ENCODE peak calls at places on chromosomes 4 and X, in six cellular contexts. One of them, this sample, is unnamed.

GRCh38 chrX:79095441-79096338 is 48.8 kb upstream of the GPR174 start:
- DNase-seq in anterior cingulate cortex: no peak
- DNase-seq in brain microvascular endothelial cell: no peak
- DNase-seq in non-pigmented ciliary epithelial cell: no peak
- DNase-seq in foreskin keratinocyte: no peak
- DNase-seq in lower lobe of right lung: no peak
- DNase-seq in this sample: no peak

GRCh38 chr4:139367421-139368090 is 65.3 kb upstream of the NDUFC1 start:
- DNase-seq in foreskin keratinocyte: no peak
- DNase-seq in non-pigmented ciliary epithelial cell: peak; percentile 34
- DNase-seq in brain microvascular endothelial cell: no peak
- DNase-seq in lower lobe of right lung: no peak
- DNase-seq in anterior cingulate cortex: no peak
- DNase-seq in this sample: no peak

GRCh38 chr4:154608555-154609252 is 3.8 kb downstream of the FGG start:
- DNase-seq in brain microvascular endothelial cell: no peak
- DNase-seq in foreskin keratinocyte: no peak
- DNase-seq in anterior cingulate cortex: no peak
- DNase-seq in lower lobe of right lung: no peak
- DNase-seq in non-pigmented ciliary epithelial cell: no peak
- DNase-seq in this sample: no peak

GRCh38 chr4:76597423-76597979 is 162.5 kb downstream of the SHROOM3 start:
- DNase-seq in anterior cingulate cortex: no peak
- DNase-seq in brain microvascular endothelial cell: no peak
- DNase-seq in foreskin keratinocyte: no peak
- DNase-seq in lower lobe of right lung: no peak
- DNase-seq in non-pigmented ciliary epithelial cell: no peak
- DNase-seq in this sample: no peak

GRCh38 chrX:21493226-21493850 is 119.1 kb downstream of the CNKSR2 start:
- DNase-seq in brain microvascular endothelial cell: peak; percentile 27
- DNase-seq in lower lobe of right lung: no peak
- DNase-seq in anterior cingulate cortex: no peak
- DNase-seq in foreskin keratinocyte: no peak
- DNase-seq in non-pigmented ciliary epithelial cell: no peak
- DNase-seq in this sample: no peak

GRCh38 chrX:78199851-78200250 is 60.4 kb upstream of the TAF9B start:
- DNase-seq in anterior cingulate cortex: no peak
- DNase-seq in foreskin keratinocyte: no peak
- DNase-seq in lower lobe of right lung: no peak
- DNase-seq in non-pigmented ciliary epithelial cell: no peak
- DNase-seq in brain microvascular endothelial cell: peak; percentile 7
- DNase-seq in this sample: peak; percentile 9

GRCh38 chrX:16719334-16720084 is at the start of gene SYAP1:
- DNase-seq in brain microvascular endothelial cell: peak; percentile 98
- DNase-seq in anterior cingulate cortex: peak; percentile 91
- DNase-seq in foreskin keratinocyte: peak; percentile 80
- DNase-seq in lower lobe of right lung: peak; percentile 94
- DNase-seq in non-pigmented ciliary epithelial cell: peak; percentile 83
- DNase-seq in this sample: peak; percentile 98

GRCh38 chrX:8743126-8743732 is 11.3 kb upstream of the ANOS1 start:
- DNase-seq in brain microvascular endothelial cell: peak; percentile 22
- DNase-seq in foreskin keratinocyte: no peak
- DNase-seq in lower lobe of right lung: peak; percentile 62
- DNase-seq in non-pigmented ciliary epithelial cell: no peak
- DNase-seq in anterior cingulate cortex: peak; percentile 0
- DNase-seq in this sample: peak; percentile 39

GRCh38 chrX:38618152-38618551 is 56.8 kb downstream of the TSPAN7 start:
- DNase-seq in non-pigmented ciliary epithelial cell: no peak
- DNase-seq in foreskin keratinocyte: no peak
- DNase-seq in brain microvascular endothelial cell: no peak
- DNase-seq in anterior cingulate cortex: no peak
- DNase-seq in lower lobe of right lung: no peak
- DNase-seq in this sample: no peak

GRCh38 chrX:129650183-129650689 is 4.5 kb downstream of the APLN start:
- DNase-seq in foreskin keratinocyte: no peak
- DNase-seq in brain microvascular endothelial cell: no peak
- DNase-seq in anterior cingulate cortex: no peak
- DNase-seq in lower lobe of right lung: no peak
- DNase-seq in non-pigmented ciliary epithelial cell: no peak
- DNase-seq in this sample: no peak

GRCh38 chr4:187208641-187209040 is 485.0 kb upstream of the FAT1 start:
- DNase-seq in non-pigmented ciliary epithelial cell: no peak
- DNase-seq in lower lobe of right lung: no peak
- DNase-seq in brain microvascular endothelial cell: no peak
- DNase-seq in foreskin keratinocyte: no peak
- DNase-seq in anterior cingulate cortex: no peak
- DNase-seq in this sample: no peak

GRCh38 chrX:109629310-109629709 is 4.3 kb upstream of the KCNE5 start:
- DNase-seq in anterior cingulate cortex: no peak
- DNase-seq in foreskin keratinocyte: no peak
- DNase-seq in brain microvascular endothelial cell: no peak
- DNase-seq in non-pigmented ciliary epithelial cell: no peak
- DNase-seq in lower lobe of right lung: no peak
- DNase-seq in this sample: peak; percentile 69

GRCh38 chrX:121407627-121408026 is 360.2 kb downstream of the GLUD2 start:
- DNase-seq in foreskin keratinocyte: no peak
- DNase-seq in lower lobe of right lung: no peak
- DNase-seq in non-pigmented ciliary epithelial cell: no peak
- DNase-seq in brain microvascular endothelial cell: no peak
- DNase-seq in anterior cingulate cortex: no peak
- DNase-seq in this sample: no peak

GRCh38 chr4:6538586-6538985 is 36.4 kb upstream of the MAN2B2 start:
- DNase-seq in non-pigmented ciliary epithelial cell: no peak
- DNase-seq in lower lobe of right lung: no peak
- DNase-seq in foreskin keratinocyte: no peak
- DNase-seq in brain microvascular endothelial cell: no peak
- DNase-seq in anterior cingulate cortex: no peak
- DNase-seq in this sample: no peak

GRCh38 chr4:69977582-69977981 is 12.1 kb upstream of the CSN2 start:
- DNase-seq in foreskin keratinocyte: no peak
- DNase-seq in non-pigmented ciliary epithelial cell: no peak
- DNase-seq in lower lobe of right lung: no peak
- DNase-seq in anterior cingulate cortex: no peak
- DNase-seq in brain microvascular endothelial cell: peak; percentile 3
- DNase-seq in this sample: no peak

GRCh38 chr4:168863719-168864632 is 146.1 kb downstream of the CBR4 start:
- DNase-seq in foreskin keratinocyte: no peak
- DNase-seq in non-pigmented ciliary epithelial cell: no peak
- DNase-seq in lower lobe of right lung: no peak
- DNase-seq in anterior cingulate cortex: no peak
- DNase-seq in brain microvascular endothelial cell: no peak
- DNase-seq in this sample: no peak

GRCh38 chr4:75686346-75686745 is 13.1 kb upstream of the G3BP2 start:
- DNase-seq in anterior cingulate cortex: no peak
- DNase-seq in brain microvascular endothelial cell: no peak
- DNase-seq in non-pigmented ciliary epithelial cell: no peak
- DNase-seq in lower lobe of right lung: no peak
- DNase-seq in foreskin keratinocyte: no peak
- DNase-seq in this sample: no peak

GRCh38 chr4:87865288-87865687 is 32.5 kb downstream of the MEPE start:
- DNase-seq in lower lobe of right lung: no peak
- DNase-seq in non-pigmented ciliary epithelial cell: no peak
- DNase-seq in brain microvascular endothelial cell: no peak
- DNase-seq in anterior cingulate cortex: no peak
- DNase-seq in foreskin keratinocyte: no peak
- DNase-seq in this sample: no peak

GRCh38 chr4:111537861-111538260 is 607.4 kb upstream of the FAM241A start:
- DNase-seq in brain microvascular endothelial cell: no peak
- DNase-seq in anterior cingulate cortex: no peak
- DNase-seq in non-pigmented ciliary epithelial cell: peak; percentile 28
- DNase-seq in lower lobe of right lung: no peak
- DNase-seq in foreskin keratinocyte: no peak
- DNase-seq in this sample: no peak